ENCODE peak calls at places on chromosomes 13 and 19, in six cellular contexts. A, U, J, Z, E and S are unnamed samples.

GRCh38 chr19:5624154-5624663 is 1.3 kb downstream of the SAFB start:
- DNase-seq in A (peak), U (peak), J (peak), Z (peak), E (peak), S (peak)

GRCh38 chr13:71625183-71625582 is 241.8 kb downstream of the DACH1 start:
- DNase-seq in A (no peak), U (no peak), J (no peak), Z (no peak), E (no peak), S (no peak)

GRCh38 chr19:52188822-52189744 is 769 bp upstream of the PPP2R1A start:
- DNase-seq in A (no peak), U (peak), J (peak), Z (peak), E (no peak), S (no peak)

GRCh38 chr13:30301827-30302226 is 5.5 kb downstream of the KATNAL1 start:
- DNase-seq in A (no peak), U (no peak), J (no peak), Z (no peak), E (no peak), S (no peak)

GRCh38 chr13:28563609-28564008 is 68.7 kb upstream of the FLT1 start:
- DNase-seq in A (no peak), U (no peak), J (no peak), Z (no peak), E (no peak), S (no peak)

GRCh38 chr13:20492036-20492435 is 33.6 kb downstream of the CRYL1 start:
- DNase-seq in A (no peak), U (no peak), J (no peak), Z (no peak), E (no peak), S (no peak)

GRCh38 chr19:31146546-31147183 is 202.6 kb downstream of the TSHZ3 start:
- DNase-seq in A (no peak), U (no peak), J (no peak), Z (no peak), E (no peak), S (no peak)

GRCh38 chr13:29852464-29853054 is 2.1 kb upstream of the UBL3 start:
- DNase-seq in A (no peak), U (no peak), J (no peak), Z (no peak), E (no peak), S (no peak)

GRCh38 chr19:39524495-39524894 is 8.2 kb downstream of the EID2B start:
- DNase-seq in A (no peak), U (no peak), J (no peak), Z (no peak), E (no peak), S (no peak)

GRCh38 chr13:70893832-70894231 is 785.6 kb upstream of the KLHL1 start:
- DNase-seq in A (no peak), U (no peak), J (no peak), Z (no peak), E (peak), S (peak)

GRCh38 chr19:50356691-50357177 is 8.7 kb downstream of the NAPSA start:
- DNase-seq in A (no peak), U (no peak), J (no peak), Z (no peak), E (no peak), S (no peak)

GRCh38 chr19:1787116-1787515 is 25.0 kb downstream of the ATP8B3 start:
- DNase-seq in A (peak), U (no peak), J (no peak), Z (no peak), E (no peak), S (no peak)
- H3K4me3 ChIP-seq in A (no peak), U (no peak), J (no peak), Z (no peak), E (no peak), S (no peak)

DNA sequence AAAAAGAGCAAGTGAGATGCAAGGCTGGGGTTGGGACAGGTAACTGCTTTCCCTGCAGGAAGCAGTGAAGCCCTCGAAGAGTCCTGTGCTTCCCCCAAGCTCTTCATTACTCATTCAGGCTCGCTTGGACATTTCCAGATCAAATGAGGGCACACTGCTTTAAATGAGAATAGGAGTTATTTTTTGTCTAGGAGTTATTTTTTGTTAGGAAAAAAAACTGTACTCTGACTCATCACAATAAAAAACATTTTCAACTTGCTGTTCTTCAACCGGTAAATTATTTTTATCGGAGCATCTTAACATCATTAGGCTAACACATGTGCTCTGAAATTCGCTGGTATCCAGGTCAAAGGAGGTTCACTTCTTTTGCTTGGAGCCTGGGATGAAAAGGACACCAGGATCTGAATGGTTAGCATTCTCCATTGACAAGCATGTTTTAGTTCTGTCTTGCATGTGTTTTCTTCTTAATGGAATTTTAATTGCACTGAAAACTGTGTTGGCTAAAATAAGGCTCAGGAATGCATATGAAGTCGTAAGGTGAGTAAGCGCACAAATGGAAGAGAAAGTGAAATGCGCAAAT is 80.7 kb upstream of the STK24 start:
- DNase-seq in A (no peak), U (no peak), J (no peak), Z (no peak), E (no peak), S (no peak)
- H3K4me3 ChIP-seq in A (no peak), U (no peak), J (no peak), Z (no peak), E (no peak), S (no peak)

GRCh38 chr19:29670255-29670654 is 5.0 kb downstream of the PLEKHF1 start:
- DNase-seq in A (no peak), U (no peak), J (no peak), Z (no peak), E (no peak), S (no peak)

GRCh38 chr19:29673451-29674371 is 8.4 kb downstream of the PLEKHF1 start:
- DNase-seq in A (no peak), U (no peak), J (no peak), Z (no peak), E (no peak), S (no peak)

GRCh38 chr19:29672319-29672932 is 7.2 kb downstream of the PLEKHF1 start:
- DNase-seq in A (no peak), U (no peak), J (no peak), Z (no peak), E (no peak), S (no peak)

GRCh38 chr19:29672933-29673336 is 7.7 kb downstream of the PLEKHF1 start:
- DNase-seq in A (peak), U (no peak), J (peak), Z (no peak), E (no peak), S (no peak)

GRCh38 chr19:29671393-29672076 is 6.3 kb downstream of the PLEKHF1 start:
- DNase-seq in A (peak), U (no peak), J (peak), Z (peak), E (no peak), S (peak)
- H3K4me3 ChIP-seq in A (no peak), U (no peak), J (no peak), Z (no peak), E (no peak), S (no peak)

GRCh38 chr13:63288576-63288975 is 1872.9 kb upstream of the PCDH20 start:
- DNase-seq in A (no peak), U (no peak), J (no peak), Z (no peak), E (no peak), S (peak)

GRCh38 chr13:63287926-63288325 is 1872.3 kb upstream of the PCDH20 start:
- DNase-seq in A (no peak), U (no peak), J (no peak), Z (no peak), E (no peak), S (no peak)

DNA sequence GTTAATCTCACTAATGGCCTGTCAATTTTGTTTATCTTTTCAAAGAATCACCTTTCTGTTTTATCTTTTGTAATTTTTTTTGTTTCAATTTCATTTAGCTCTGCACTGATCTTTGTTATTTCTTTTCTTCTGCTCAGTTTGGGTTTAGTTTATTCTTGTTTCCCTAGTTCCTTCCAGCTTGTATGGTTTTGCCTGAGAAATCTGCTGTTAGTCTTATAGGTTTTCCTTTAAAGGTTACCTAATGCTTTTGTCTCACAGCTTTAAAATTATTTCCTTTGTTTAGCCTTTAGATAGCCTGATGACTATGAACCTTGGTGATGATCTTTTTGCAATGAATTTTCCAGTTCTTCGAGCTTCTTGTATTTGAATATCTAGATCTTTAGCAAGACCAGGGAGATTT is 1869.8 kb upstream of the PCDH20 start:
- DNase-seq in A (no peak), U (no peak), J (no peak), Z (no peak), E (no peak), S (no peak)
- H3K4me3 ChIP-seq in A (no peak), U (no peak), J (no peak), Z (no peak), E (no peak), S (no peak)

GRCh38 chr13:25097426-25097825 is 1.5 kb downstream of the PABPC3 start:
- DNase-seq in A (no peak), U (no peak), J (no peak), Z (no peak), E (no peak), S (no peak)

GRCh38 chr13:25095862-25096453 is at the start of gene PABPC3:
- DNase-seq in A (no peak), U (no peak), J (no peak), Z (no peak), E (no peak), S (no peak)
- H3K4me3 ChIP-seq in A (no peak), U (no peak), J (no peak), Z (no peak), E (no peak), S (peak)

DNA sequence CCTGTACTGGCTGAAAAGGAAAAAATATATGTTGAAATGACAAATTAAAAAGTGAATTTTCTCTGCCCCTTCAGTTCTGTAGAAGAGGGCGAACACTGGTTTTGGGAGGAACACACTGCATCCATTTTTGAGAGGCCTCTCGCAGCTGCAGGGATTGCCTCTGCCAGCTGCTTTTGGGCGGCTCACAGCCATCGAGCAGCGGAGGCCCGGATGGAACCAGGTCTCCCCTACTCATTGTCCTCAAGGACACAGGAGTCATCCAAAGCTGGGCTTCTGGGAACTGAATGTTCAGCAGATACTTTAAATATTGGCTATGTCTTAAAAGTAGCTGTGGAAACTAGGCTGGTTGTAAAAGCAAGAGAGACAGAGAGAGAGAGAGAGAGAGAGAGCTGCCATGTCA is 17.1 kb downstream of the RCBTB2 start:
- DNase-seq in A (no peak), U (no peak), J (no peak), Z (no peak), E (no peak), S (no peak)
- H3K4me3 ChIP-seq in A (no peak), U (no peak), J (no peak), Z (no peak), E (no peak), S (no peak)

GRCh38 chr19:15417699-15418098 is 1.1 kb downstream of the AKAP8L start:
- DNase-seq in A (no peak), U (no peak), J (no peak), Z (no peak), E (no peak), S (peak)

GRCh38 chr19:15421136-15421535 is 2.3 kb upstream of the AKAP8L start:
- DNase-seq in A (no peak), U (no peak), J (no peak), Z (no peak), E (no peak), S (no peak)

GRCh38 chr19:15418112-15418587 is 638 bp downstream of the AKAP8L start:
- DNase-seq in A (no peak), U (no peak), J (no peak), Z (no peak), E (peak), S (peak)

GRCh38 chr19:15418588-15419412 is at the start of gene AKAP8L:
- DNase-seq in A (peak), U (peak), J (peak), Z (peak), E (peak), S (peak)

DNA sequence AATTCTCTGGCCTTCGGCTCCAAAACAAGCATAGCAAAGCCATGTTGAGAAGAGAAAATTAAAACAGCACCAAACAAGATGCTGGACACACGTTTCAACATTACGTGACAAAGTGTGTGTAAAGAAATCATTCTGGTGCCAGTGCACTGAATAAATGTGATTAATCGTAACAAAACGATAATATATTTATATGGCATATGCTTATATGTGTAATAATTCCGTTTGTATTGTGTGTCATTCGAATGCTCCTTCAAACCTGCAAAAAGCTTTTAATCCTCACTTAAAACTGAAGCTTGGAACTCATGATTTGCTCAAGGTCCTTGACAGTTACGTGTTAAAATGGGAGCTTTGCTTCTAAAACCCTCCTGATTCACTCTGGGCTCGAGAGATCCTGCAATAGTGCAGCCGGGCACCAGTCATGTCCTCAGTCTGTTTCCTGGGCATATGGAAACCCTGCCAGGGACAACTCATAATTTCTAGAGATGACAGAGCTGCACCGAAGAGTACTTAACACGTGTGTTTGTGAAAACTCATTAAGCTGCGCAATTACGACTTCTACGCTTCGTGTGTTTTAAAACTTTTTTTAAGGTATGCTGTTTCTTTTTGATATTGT is 731 bp upstream of the AKAP8L start:
- DNase-seq in A (no peak), U (no peak), J (no peak), Z (no peak), E (no peak), S (no peak)
- H3K4me3 ChIP-seq in A (peak), U (no peak), J (peak), Z (peak), E (peak), S (peak)

GRCh38 chr19:1860133-1860775 is 3.1 kb downstream of the KLF16 start:
- DNase-seq in A (no peak), U (no peak), J (peak), Z (no peak), E (peak), S (peak)

GRCh38 chr19:1858412-1859081 is 4.8 kb downstream of the KLF16 start:
- DNase-seq in A (no peak), U (no peak), J (no peak), Z (no peak), E (no peak), S (no peak)

GRCh38 chr19:1860821-1861598 is 2.4 kb downstream of the KLF16 start:
- DNase-seq in A (no peak), U (no peak), J (no peak), Z (no peak), E (no peak), S (no peak)

GRCh38 chr19:1857648-1858326 is 5.6 kb downstream of the KLF16 start:
- DNase-seq in A (no peak), U (no peak), J (peak), Z (no peak), E (no peak), S (no peak)

DNA sequence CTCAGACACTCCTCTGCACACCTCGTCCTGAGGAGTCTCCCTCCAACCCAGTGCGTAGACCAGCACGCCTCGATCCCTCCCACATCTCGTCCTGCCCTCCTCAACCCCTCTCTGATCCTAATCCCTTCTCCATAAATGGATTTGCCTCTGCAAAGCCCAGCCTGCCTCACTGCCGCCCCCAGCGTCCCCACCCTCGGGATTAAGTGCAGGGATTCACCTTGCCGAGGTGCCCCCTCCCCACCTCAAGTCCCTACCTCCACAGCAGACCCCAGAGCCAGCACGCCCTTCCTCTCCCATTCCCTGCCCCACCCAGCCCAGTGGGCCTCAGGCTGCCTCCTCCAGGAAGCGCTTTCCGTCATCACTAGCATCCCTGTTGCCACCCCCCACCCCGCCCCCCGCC is 4.1 kb downstream of the KLF16 start:
- DNase-seq in A (no peak), U (no peak), J (no peak), Z (no peak), E (peak), S (no peak)
- H3K4me3 ChIP-seq in A (no peak), U (no peak), J (no peak), Z (no peak), E (peak), S (no peak)

GRCh38 chr13:66400292-66400691 is 829.8 kb downstream of the PCDH9 start:
- DNase-seq in A (no peak), U (no peak), J (no peak), Z (no peak), E (no peak), S (no peak)
- H3K4me3 ChIP-seq in A (no peak), U (no peak), J (no peak), Z (no peak), E (no peak), S (no peak)